ENCODE peak calls at places on chromosomes 12 and 14, in nine cellular contexts. M is GM13977, X is tibial artery, H is prostate gland, N is ascending aorta, Y is transverse colon, U is HFFc6, W is B cell, V is uterus. D is an unnamed sample.

GRCh38 chr14:30243805-30244204 is 315.2 kb upstream of the G2E3 start:
- DNase-seq in U (peak), X (no peak), Y (no peak), N (no peak), M (no peak), H (no peak), W (no peak), V (no peak), D (no peak)

GRCh38 chr12:124939428-124940142 is 25.1 kb upstream of the UBC start:
- DNase-seq in V (peak), W (no peak), U (peak), H (peak), M (no peak), Y (peak), X (peak), N (peak), D (peak)

GRCh38 chr12:116381744-116382455 is 104.4 kb upstream of the MED13L start:
- DNase-seq in W (no peak), V (no peak), Y (no peak), H (no peak), U (peak), X (no peak), M (no peak), N (no peak), D (peak)

GRCh38 chr12:83143937-83144336 is 457.2 kb downstream of the TMTC2 start:
- DNase-seq in X (no peak), M (no peak), V (no peak), U (no peak), Y (no peak), W (no peak), N (no peak), H (no peak), D (no peak)

GRCh38 chr14:61147898-61148549 is 133.1 kb downstream of the TMEM30B start:
- DNase-seq in X (no peak), N (peak), U (peak), H (peak), W (no peak), Y (no peak), V (no peak), M (no peak), D (peak)

GRCh38 chr12:121170581-121171260 is 38.0 kb downstream of the P2RX7 start:
- DNase-seq in M (no peak), W (no peak), X (no peak), N (no peak), U (no peak), H (no peak), Y (no peak), V (no peak), D (no peak)

GRCh38 chr14:64723691-64724577 is 19.7 kb downstream of the PLEKHG3 start:
- DNase-seq in V (no peak), N (no peak), Y (no peak), X (no peak), H (no peak), W (no peak), U (no peak), M (no peak), D (no peak)

GRCh38 chr14:99043258-99043615 is 228.8 kb downstream of the BCL11B start:
- DNase-seq in X (no peak), N (peak), H (no peak), M (no peak), V (no peak), U (no peak), Y (no peak), W (no peak), D (no peak)

GRCh38 chr12:23399402-23399933 is 550.0 kb downstream of the SOX5 start:
- DNase-seq in W (no peak), X (no peak), M (no peak), U (no peak), N (no peak), H (no peak), V (no peak), Y (no peak), D (no peak)

GRCh38 chr14:34920339-34920738 is 45.2 kb upstream of the BAZ1A start:
- DNase-seq in M (no peak), Y (no peak), H (no peak), U (peak), W (no peak), V (no peak), X (no peak), N (no peak), D (no peak)

GRCh38 chr12:69987453-69988102 is 162.6 kb downstream of the MYRFL start:
- DNase-seq in N (peak), X (peak), V (peak), Y (peak), W (no peak), M (no peak), H (peak), U (peak), D (no peak)

GRCh38 chr14:101230851-101231550 is 327.5 kb upstream of the RTL1 start:
- DNase-seq in H (no peak), W (peak), Y (no peak), N (peak), V (no peak), X (no peak), U (no peak), M (no peak), D (no peak)

GRCh38 chr14:37587438-37587837 is 7.6 kb downstream of the FOXA1 start:
- DNase-seq in N (no peak), Y (no peak), W (no peak), V (no peak), X (no peak), U (no peak), H (no peak), M (peak), D (no peak)

GRCh38 chr14:35900741-35901140 is 74.6 kb downstream of the BRMS1L start:
- DNase-seq in H (no peak), Y (no peak), N (no peak), W (no peak), X (no peak), U (no peak), V (no peak), M (no peak), D (no peak)

GRCh38 chr12:1591029-1591428 is 3.4 kb downstream of the FBXL14 start:
- DNase-seq in V (no peak), W (no peak), X (no peak), H (peak), Y (peak), M (peak), N (no peak), U (peak), D (no peak)

GRCh38 chr12:62930546-62931425 is 4.2 kb downstream of the PPM1H start:
- DNase-seq in Y (no peak), H (no peak), N (no peak), V (no peak), U (no peak), X (no peak), W (no peak), M (no peak), D (no peak)

GRCh38 chr12:103205906-103206305 is 248.4 kb downstream of the ASCL1 start:
- DNase-seq in M (no peak), H (no peak), W (no peak), U (no peak), N (no peak), X (no peak), V (no peak), Y (no peak), D (no peak)

GRCh38 chr14:57974896-57975295 is 109.0 kb upstream of the SLC35F4 start:
- DNase-seq in X (no peak), Y (no peak), N (no peak), M (no peak), H (no peak), U (no peak), V (no peak), W (no peak), D (no peak)

GRCh38 chr14:75277796-75278421 is 719 bp upstream of the FOS start:
- DNase-seq in N (no peak), X (no peak), M (no peak), H (no peak), W (no peak), Y (no peak), U (no peak), V (no peak), D (no peak)

GRCh38 chr12:79174656-79175055 is 310.1 kb downstream of the SYT1 start:
- DNase-seq in N (no peak), W (no peak), V (no peak), Y (no peak), U (peak), X (no peak), H (no peak), M (no peak), D (no peak)

GRCh38 chr14:53956427-53957201 is at the start of gene BMP4:
- DNase-seq in H (peak), U (peak), M (peak), X (peak), Y (peak), W (no peak), N (peak), V (peak), D (no peak)

GRCh38 chr14:52077261-52077984 is 8.6 kb upstream of the NID2 start:
- DNase-seq in V (no peak), H (no peak), N (no peak), M (no peak), Y (no peak), X (no peak), U (no peak), W (no peak), D (no peak)

GRCh38 chr12:31922341-31923062 is 36.7 kb upstream of the RESF1 start:
- DNase-seq in H (no peak), N (no peak), Y (no peak), W (no peak), M (no peak), U (no peak), X (no peak), V (no peak), D (no peak)

GRCh38 chr14:68335312-68335711 is 457.6 kb downstream of the ZFP36L1 start:
- DNase-seq in M (no peak), V (no peak), U (no peak), X (no peak), N (no peak), W (no peak), Y (no peak), H (no peak), D (no peak)

GRCh38 chr14:71371711-71372396 is 464.6 kb downstream of the PCNX1 start:
- DNase-seq in X (no peak), Y (no peak), H (no peak), N (no peak), V (no peak), W (no peak), M (peak), U (no peak), D (no peak)

GRCh38 chr12:70695361-70696023 is 58.3 kb upstream of the PTPRB start:
- DNase-seq in Y (no peak), N (no peak), U (no peak), M (no peak), W (no peak), X (no peak), V (no peak), H (no peak), D (no peak)

GRCh38 chr14:104974146-104974541 is 4.0 kb downstream of the AHNAK2 start:
- DNase-seq in W (no peak), H (no peak), X (no peak), N (no peak), M (no peak), V (no peak), Y (no peak), U (no peak), D (no peak)

GRCh38 chr14:77707355-77707723 is 484 bp downstream of the ALKBH1 start:
- DNase-seq in H (peak), M (peak), W (no peak), X (no peak), U (peak), Y (peak), N (no peak), V (no peak), D (no peak)
- TF ChIP-seq CTCF in H (peak), M (peak), W (no peak), X (no peak), U (peak), Y (no peak), N (peak), V (no peak), D (peak)

GRCh38 chr14:102498678-102499265 is 10.8 kb downstream of the ANKRD9 start:
- DNase-seq in V (no peak), M (no peak), H (no peak), N (no peak), Y (no peak), W (no peak), X (no peak), U (no peak), D (no peak)

GRCh38 chr14:102498005-102498677 is 11.4 kb downstream of the ANKRD9 start:
- DNase-seq in U (no peak), W (peak), M (no peak), H (no peak), N (no peak), V (no peak), X (no peak), Y (peak), D (no peak)

GRCh38 chr14:102500190-102500661 is 9.3 kb downstream of the ANKRD9 start:
- DNase-seq in H (peak), U (peak), Y (peak), V (peak), X (peak), N (peak), M (no peak), W (no peak), D (no peak)

GRCh38 chr14:102500724-102501123 is 8.9 kb downstream of the ANKRD9 start:
- DNase-seq in H (no peak), X (no peak), V (no peak), Y (no peak), N (no peak), U (no peak), M (no peak), W (no peak), D (no peak)

DNA sequence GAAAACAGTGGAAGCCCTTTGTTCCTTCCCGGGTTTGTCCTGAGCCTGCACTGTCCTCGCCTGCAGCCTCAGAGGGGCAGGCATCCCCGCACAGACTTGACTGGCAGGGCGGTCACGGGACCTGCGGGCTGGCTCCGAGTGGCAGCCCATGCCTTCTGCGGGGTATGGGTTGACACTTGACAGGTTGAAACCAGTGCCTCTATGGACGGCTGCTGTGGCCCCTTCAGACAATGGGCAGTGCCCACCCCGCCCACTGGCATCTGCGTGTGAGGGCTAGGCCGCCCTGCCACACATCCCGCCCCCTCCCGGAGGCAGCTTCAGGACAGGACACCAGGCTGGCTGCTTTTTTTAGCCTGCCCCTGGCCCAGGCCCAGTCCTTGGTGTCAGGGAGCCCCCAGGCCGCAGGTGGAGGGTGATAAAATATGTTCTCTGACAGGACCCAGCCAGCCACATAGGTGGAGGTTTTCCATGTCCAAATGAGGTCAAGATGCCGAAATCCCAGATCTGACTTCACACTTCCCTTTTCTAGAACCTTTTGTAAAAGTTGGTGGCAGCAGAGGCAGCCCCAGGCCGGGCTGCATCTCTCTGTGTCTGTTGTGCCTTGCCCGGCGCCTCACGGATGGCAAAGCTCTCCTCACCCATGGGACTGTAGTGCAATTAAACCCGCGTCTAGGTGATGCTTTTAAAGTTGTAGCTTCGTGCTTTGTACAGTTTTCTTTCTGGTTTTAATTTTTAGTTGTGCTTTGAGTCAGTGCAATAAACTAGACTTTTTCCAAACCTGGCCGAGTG is 10.0 kb downstream of the ANKRD9 start:
- DNase-seq in H (no peak), X (no peak), V (no peak), N (no peak), W (peak), Y (no peak), U (no peak), M (no peak), D (no peak)
- TF ChIP-seq CTCF in H (no peak), X (no peak), V (no peak), N (no peak), W (no peak), Y (no peak), U (no peak), M (no peak), D (no peak)

GRCh38 chr12:104877107-104877705 is 80.9 kb downstream of the SLC41A2 start:
- DNase-seq in Y (peak), M (peak), U (peak), H (peak), V (peak), N (no peak), W (peak), X (peak), D (peak)
- TF ChIP-seq CTCF in Y (peak), M (peak), U (peak), H (peak), V (peak), N (peak), W (peak), X (peak), D (peak)

GRCh38 chr14:93137864-93138263 is 22.1 kb upstream of the ITPK1 start:
- DNase-seq in X (no peak), N (no peak), U (no peak), M (no peak), H (peak), V (peak), W (no peak), Y (peak), D (no peak)
- TF ChIP-seq CTCF in X (no peak), N (no peak), U (no peak), M (no peak), H (peak), V (no peak), W (no peak), Y (peak), D (no peak)

GRCh38 chr14:93103392-93104080 is 12.2 kb downstream of the ITPK1 start:
- DNase-seq in W (peak), M (peak), X (no peak), N (no peak), U (no peak), V (no peak), H (no peak), Y (peak), D (no peak)
- TF ChIP-seq CTCF in W (no peak), M (no peak), X (no peak), N (no peak), U (no peak), V (no peak), H (no peak), Y (no peak), D (no peak)

GRCh38 chr12:65334534-65334933 is 56.1 kb downstream of the MSRB3 start:
- DNase-seq in Y (no peak), N (no peak), U (no peak), M (no peak), X (no peak), H (no peak), W (no peak), V (no peak), D (no peak)
- TF ChIP-seq CTCF in Y (no peak), N (no peak), U (no peak), M (no peak), X (no peak), H (no peak), W (no peak), V (no peak), D (no peak)

DNA sequence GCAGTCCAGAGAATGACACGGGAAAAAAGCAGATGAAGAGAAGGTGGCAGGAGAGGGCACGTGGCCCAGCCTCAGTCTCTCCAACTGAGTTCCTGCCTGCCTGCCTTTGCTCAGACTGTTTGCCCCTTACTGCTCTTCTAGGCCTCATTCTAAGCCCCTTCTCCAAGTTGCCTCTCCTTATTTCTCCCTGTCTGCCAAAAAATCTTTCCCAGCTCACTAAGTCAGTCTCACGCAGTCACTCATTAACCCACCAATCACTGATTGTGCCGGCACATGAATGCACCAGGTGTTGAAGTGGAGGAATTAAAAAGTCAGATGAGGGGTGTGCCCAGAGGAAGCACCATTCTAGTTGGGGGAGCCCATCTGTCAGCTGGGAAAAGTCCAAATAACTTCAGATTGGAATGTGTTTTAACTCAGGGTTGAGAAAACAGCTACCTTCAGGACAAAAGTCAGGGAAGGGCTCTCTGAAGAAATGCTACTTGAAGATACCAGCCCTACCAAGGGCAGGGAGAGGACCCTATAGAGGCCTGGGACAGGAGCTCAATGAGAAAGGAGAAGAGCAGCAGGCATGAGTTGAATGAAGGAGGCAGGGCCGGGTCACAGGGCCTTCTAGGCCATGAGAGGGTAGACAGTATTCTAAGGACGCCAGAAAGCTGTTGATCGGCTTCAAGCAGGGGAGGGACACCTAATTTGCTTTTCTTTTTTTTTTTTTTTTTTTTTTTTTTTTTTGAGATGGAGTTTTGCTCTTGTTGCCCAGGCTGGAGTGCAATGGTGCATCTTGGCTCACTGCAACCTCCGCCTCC is 40.9 kb downstream of the DAD1 start:
- DNase-seq in U (no peak), N (peak), Y (no peak), H (no peak), X (no peak), V (no peak), W (no peak), M (no peak), D (no peak)
- TF ChIP-seq CTCF in U (no peak), N (no peak), Y (no peak), H (no peak), X (no peak), V (no peak), W (no peak), M (no peak), D (no peak)

DNA sequence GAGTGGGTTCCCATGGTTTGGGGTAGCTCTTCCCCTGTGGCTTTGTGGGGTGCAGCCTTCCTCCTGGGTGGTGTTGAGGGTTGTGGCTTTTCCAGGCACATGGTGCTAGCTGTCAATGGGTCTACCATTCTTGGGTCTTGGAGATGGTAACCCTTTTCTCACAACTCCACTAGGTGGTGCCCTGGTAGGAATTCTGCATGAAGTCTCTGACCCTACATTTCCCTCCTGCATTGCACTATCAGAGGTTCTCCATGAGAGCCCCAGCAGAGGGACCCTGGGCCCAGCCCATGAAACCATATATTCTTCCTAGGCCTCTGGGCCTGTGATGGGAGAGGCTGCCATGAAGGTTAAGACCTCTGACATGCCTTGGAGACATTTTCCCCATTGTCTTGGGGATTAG is 1093.3 kb downstream of the SLC16A7 start:
- DNase-seq in W (no peak), V (no peak), N (no peak), X (no peak), U (no peak), M (no peak), H (no peak), Y (no peak), D (no peak)
- TF ChIP-seq CTCF in W (no peak), V (no peak), N (no peak), X (no peak), U (no peak), M (peak), H (no peak), Y (no peak), D (no peak)

GRCh38 chr12:49622501-49623141 is 740 bp upstream of the PRPF40B start:
- DNase-seq in N (no peak), H (no peak), X (no peak), V (peak), U (peak), Y (peak), W (peak), M (peak), D (no peak)

GRCh38 chr12:49624919-49625577 is 1.7 kb downstream of the PRPF40B start:
- DNase-seq in M (no peak), X (no peak), U (no peak), H (no peak), W (no peak), N (no peak), V (no peak), Y (no peak), D (no peak)

GRCh38 chr12:49626169-49626835 is 2.9 kb downstream of the PRPF40B start:
- DNase-seq in N (no peak), Y (no peak), W (no peak), X (no peak), V (no peak), M (peak), U (no peak), H (no peak), D (no peak)

GRCh38 chr12:49621651-49622500 is 1.5 kb upstream of the PRPF40B start:
- DNase-seq in V (no peak), W (no peak), H (no peak), U (no peak), X (no peak), Y (no peak), M (no peak), N (no peak), D (no peak)

GRCh38 chr12:49623142-49623899 is at the start of gene PRPF40B:
- DNase-seq in N (peak), V (peak), U (peak), X (peak), Y (peak), W (peak), M (peak), H (peak), D (peak)
- TF ChIP-seq CTCF in N (peak), V (no peak), U (peak), X (peak), Y (no peak), W (peak), M (peak), H (peak), D (peak)

D was measured in neural crest cell.